ENCODE peak calls at places on chromosomes 11 and 22, in four cellular contexts. N is A549, Q is HepG2, S is K562. K is an unnamed sample.

GRCh38 chr22:20957118-20957690 is 9.9 kb upstream of the AIFM3 start:
- DNase-seq in N (peak; percentile 30), Q (no peak), S (no peak), K (no peak)

GRCh38 chr11:1350086-1350725 is 39.5 kb upstream of the BRSK2 start:
- DNase-seq in N (no peak), Q (no peak), S (no peak), K (no peak)

GRCh38 chr11:47524200-47524874 is 28.6 kb downstream of the CELF1 start:
- DNase-seq in N (no peak), Q (no peak), S (no peak), K (no peak)

GRCh38 chr11:43825217-43825816 is 55.3 kb upstream of the ALKBH3 start:
- DNase-seq in N (peak; percentile 10), Q (peak; percentile 8), S (peak; percentile 17), K (no peak)

GRCh38 chr11:44557464-44557863 is 8.0 kb upstream of the CD82 start:
- DNase-seq in N (no peak), Q (no peak), S (no peak), K (no peak)

GRCh38 chr11:23995891-23996290 is 501.0 kb upstream of the LUZP2 start:
- DNase-seq in N (no peak), Q (no peak), S (no peak), K (no peak)

GRCh38 chr11:94574193-94574961 is 7.2 kb downstream of the PIWIL4 start:
- DNase-seq in N (no peak), Q (no peak), S (no peak), K (no peak)

GRCh38 chr11:41065432-41065831 is 394.0 kb downstream of the LRRC4C start:
- DNase-seq in N (no peak), Q (no peak), S (no peak), K (no peak)

DNA sequence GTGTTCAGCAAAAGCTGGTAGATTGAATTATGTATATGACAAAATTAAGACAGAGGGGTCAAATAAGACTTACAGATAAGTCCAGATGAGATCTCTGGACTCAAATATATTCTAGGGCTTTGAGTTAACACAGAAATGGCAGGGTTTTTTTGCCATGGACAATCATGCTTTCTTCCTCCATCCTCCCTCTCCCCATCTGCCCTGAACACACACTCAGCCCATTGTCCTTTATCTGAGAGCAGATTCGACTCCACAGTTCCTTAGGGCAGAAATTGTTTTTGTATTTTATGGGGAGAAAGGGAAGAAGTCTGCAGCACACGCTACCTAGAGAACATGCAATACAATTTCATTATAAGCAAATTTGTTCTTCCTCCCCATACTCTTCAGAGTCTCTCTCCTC is 86.8 kb downstream of the SLC1A2 start:
- DNase-seq in N (no peak), Q (no peak), S (no peak), K (no peak)
- H3K4me2 ChIP-seq in N (no peak overlapping the region), Q (no peak overlapping the region), S (no peak overlapping the region), K (no peak overlapping the region)

GRCh38 chr22:46866591-46866990 is 104.1 kb downstream of the TBC1D22A start:
- DNase-seq in N (no peak), Q (no peak), S (no peak), K (no peak)
- TF ChIP-seq CHD4 in N (no peak), Q (no peak), S (no peak), K (no peak)

GRCh38 chr11:73159297-73159696 is 17.2 kb upstream of the FCHSD2 start:
- DNase-seq in N (no peak), Q (no peak), S (no peak), K (no peak)
- H3K4me2 ChIP-seq in N (no peak overlapping the region), Q (peak overlapping the region; percentile 78), S (no peak overlapping the region), K (peak overlapping the region; percentile 95)

GRCh38 chr11:13150487-13150886 is 127.1 kb upstream of the BMAL1 start:
- DNase-seq in N (no peak), Q (no peak), S (no peak), K (no peak)

GRCh38 chr11:13149991-13150390 is 127.6 kb upstream of the BMAL1 start:
- DNase-seq in N (no peak), Q (no peak), S (no peak), K (no peak)

GRCh38 chr11:13152264-13152663 is 125.3 kb upstream of the BMAL1 start:
- DNase-seq in N (no peak), Q (no peak), S (no peak), K (no peak)

DNA sequence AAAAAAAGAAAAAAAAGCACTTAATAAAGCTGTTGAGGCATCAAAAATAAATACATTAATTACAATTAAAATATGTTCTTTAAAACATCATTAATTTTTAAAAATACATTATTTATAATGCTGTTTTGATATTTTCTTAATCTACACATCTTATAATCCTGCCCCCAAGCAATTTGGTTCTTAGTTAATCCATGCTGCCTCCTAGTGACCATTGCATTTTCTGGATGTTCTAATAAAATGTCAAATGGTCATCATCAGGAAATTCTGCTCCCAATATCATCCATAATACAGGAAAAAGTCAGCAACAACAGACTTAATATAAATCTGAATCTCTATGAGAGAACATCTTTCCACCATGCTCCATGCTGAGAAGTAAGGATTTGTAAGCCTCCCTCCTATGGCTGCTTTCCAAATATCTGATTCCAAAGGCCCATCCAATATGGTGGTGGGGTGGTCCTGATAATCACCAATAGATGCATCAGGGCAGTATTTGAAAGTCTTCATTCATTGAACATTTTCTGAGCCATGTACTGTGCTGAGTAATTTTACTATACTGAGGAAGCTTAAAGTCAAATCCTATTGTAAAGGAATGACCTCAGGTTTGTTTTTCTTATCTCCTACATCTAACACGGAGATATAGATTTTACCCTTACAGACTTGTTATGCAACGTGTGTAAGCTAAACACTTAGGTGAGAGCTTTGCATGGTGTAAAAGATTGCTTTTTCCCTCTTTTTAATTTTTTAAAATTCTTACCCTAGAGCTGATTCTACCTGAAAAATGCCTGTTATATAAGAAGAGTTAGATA is 124.7 kb upstream of the BMAL1 start:
- DNase-seq in N (peak; percentile 34), Q (peak; percentile 25), S (no peak), K (no peak)
- TF ChIP-seq CHD4 in N (no peak), Q (no peak), S (no peak), K (no peak)

DNA sequence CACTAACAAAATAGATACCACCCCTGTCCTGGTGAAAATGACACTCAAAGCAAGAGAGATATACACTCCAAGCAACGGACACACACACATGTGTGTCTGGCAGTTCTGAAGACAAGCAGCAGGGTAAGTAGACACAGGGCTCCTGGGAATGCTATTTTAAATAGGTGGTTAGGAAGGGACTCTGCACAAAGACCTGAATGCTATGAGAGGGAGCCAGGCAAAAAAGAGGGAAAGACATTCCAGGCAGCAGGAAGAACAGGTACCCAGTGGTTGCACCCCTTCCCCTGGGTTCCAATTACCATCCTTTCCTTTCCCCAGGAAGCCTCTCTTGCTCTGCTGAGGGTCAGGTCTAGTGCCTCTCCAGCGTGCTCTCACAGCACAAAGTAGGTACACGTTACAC is 3.0 kb downstream of the UFD1 start:
- DNase-seq in N (no peak), Q (no peak), S (no peak), K (no peak)
- H3K4me2 ChIP-seq in N (no peak overlapping the region), Q (no peak overlapping the region), S (no peak overlapping the region), K (peak overlapping the region; percentile 54)

GRCh38 chr11:10428453-10428852 is 26.6 kb upstream of the AMPD3 start:
- DNase-seq in N (no peak), Q (no peak), S (peak; percentile 44), K (no peak)

GRCh38 chr11:10429526-10429925 is 25.5 kb upstream of the AMPD3 start:
- DNase-seq in N (no peak), Q (no peak), S (no peak), K (no peak)

DNA sequence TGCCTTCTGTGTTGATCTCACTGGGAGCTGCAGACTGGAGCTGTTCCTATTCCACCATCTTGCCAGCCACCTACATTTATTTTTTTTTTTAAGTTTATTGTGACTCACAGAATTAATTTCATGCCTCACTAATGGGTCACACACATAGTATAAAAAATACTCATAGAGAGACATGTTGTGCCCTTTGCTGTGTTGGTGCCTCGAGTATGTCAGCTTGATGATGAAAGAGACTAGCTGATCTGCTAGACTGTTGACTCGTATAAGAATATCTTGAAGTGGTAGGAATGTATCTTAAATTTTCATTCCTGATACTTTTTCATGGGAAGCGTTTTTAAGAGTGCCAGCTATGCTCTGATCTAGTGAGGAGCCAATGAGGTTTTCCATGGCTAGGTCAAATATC is 28.6 kb upstream of the AMPD3 start:
- DNase-seq in N (no peak), Q (no peak), S (no peak), K (no peak)
- TF ChIP-seq CHD4 in N (no peak), Q (no peak), S (no peak), K (no peak)

GRCh38 chr22:30243671-30244465 is 2.7 kb downstream of the LIF start:
- DNase-seq in N (no peak), Q (no peak), S (no peak), K (no peak)
- H3K4me2 ChIP-seq in N (no peak overlapping the region), Q (no peak overlapping the region), S (no peak overlapping the region), K (no peak overlapping the region)

DNA sequence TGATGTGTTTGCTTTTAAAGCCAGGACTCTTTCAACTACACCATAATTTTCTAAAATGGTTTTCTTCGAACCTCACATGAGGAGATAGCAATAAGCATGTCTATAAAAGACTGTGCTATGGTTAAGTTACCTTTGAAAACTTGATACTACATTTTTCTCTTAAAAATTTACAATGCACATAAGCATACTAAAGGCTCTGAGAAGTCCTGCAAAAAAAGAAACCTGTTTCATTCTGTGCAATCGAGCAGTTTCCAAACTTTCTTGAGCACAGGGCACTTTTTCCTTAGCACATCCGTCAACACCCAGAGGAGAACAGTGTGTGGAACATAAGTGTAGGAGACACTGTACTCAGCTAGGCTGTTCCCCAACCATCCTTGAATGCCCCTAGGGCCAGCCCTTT is 144.1 kb upstream of the ARHGAP20 start:
- DNase-seq in N (no peak), Q (no peak), S (no peak), K (no peak)
- TF ChIP-seq CHD4 in N (no peak), Q (no peak), S (no peak), K (no peak)

DNA sequence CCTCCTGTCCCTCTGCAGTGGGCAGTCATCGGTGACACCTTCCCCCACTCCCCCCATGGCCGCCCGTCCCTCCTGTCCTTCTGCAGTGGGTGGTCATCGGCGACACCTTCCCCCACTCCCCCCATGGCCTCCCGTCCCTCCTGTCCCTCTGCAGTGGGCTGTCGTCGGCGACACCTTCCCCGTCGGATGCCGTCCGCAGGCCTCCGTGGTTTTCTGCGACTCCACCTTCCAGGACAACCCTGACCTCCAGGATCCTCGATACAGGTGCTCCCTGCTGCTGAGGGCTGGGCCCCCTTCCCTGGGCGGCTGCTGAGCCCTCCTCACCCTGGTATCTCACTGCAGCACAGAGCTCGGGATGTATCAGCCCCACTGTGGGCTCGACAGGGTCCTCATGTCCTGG is 2.2 kb downstream of the MIOX start:
- DNase-seq in N (no peak), Q (no peak), S (no peak), K (no peak)
- H3K4me2 ChIP-seq in N (no peak overlapping the region), Q (no peak overlapping the region), S (no peak overlapping the region), K (no peak overlapping the region)

GRCh38 chr11:116563028-116563712 is 209.6 kb downstream of the BUD13 start:
- DNase-seq in N (peak; percentile 20), Q (peak; percentile 82), S (no peak), K (no peak)

GRCh38 chr11:116563713-116564050 is 209.1 kb downstream of the BUD13 start:
- DNase-seq in N (no peak), Q (no peak), S (no peak), K (no peak)

GRCh38 chr11:116567721-116568242 is 205.0 kb downstream of the BUD13 start:
- DNase-seq in N (no peak), Q (no peak), S (no peak), K (no peak)
- TF ChIP-seq CHD4 in N (no peak), Q (no peak), S (no peak), K (no peak)

K was measured in GM12878.